ENCODE peak calls at places on chromosomes 6 and 20, in nine cellular contexts. V, D, L, Z, F, C, I, Y and G are unnamed samples.

GRCh38 chr6:133610974-133611373 is 277.9 kb upstream of the TCF21 start:
- DNase-seq in V (peak), D (no peak), L (no peak), Z (no peak), F (no peak), C (no peak), I (no peak), Y (no peak), G (no peak)

GRCh38 chr6:73738367-73739028 is 42.5 kb downstream of the CD109 start:
- DNase-seq in V (peak), D (no peak), L (no peak), Z (no peak), F (no peak), C (no peak), I (no peak), Y (no peak), G (no peak)

GRCh38 chr20:48238326-48238725 is 453.0 kb upstream of the SULF2 start:
- DNase-seq in V (peak), D (no peak), L (no peak), Z (no peak), F (no peak), C (no peak), I (no peak), Y (no peak), G (no peak)

GRCh38 chr20:37295001-37295400 is 5.5 kb downstream of the MANBAL start:
- DNase-seq in V (peak), D (no peak), L (no peak), Z (no peak), F (no peak), C (no peak), I (no peak), Y (no peak), G (no peak)

GRCh38 chr6:119079288-119079809 is 885 bp upstream of the FAM184A start:
- DNase-seq in V (peak), D (no peak), L (no peak), Z (no peak), F (no peak), C (no peak), I (no peak), Y (no peak), G (no peak)

GRCh38 chr6:30323806-30324205 is 2.9 kb upstream of the TRIM39 start:
- DNase-seq in V (no peak), D (no peak), L (no peak), Z (no peak), F (no peak), C (no peak), I (no peak), Y (no peak), G (no peak)

GRCh38 chr6:159819932-159820640 is 20.0 kb downstream of the PNLDC1 start:
- DNase-seq in V (no peak), D (no peak), L (no peak), Z (no peak), F (no peak), C (no peak), I (no peak), Y (peak), G (no peak)

GRCh38 chr6:14984454-14984853 is 261.4 kb upstream of the JARID2 start:
- DNase-seq in V (no peak), D (peak), L (no peak), Z (no peak), F (peak), C (no peak), I (no peak), Y (no peak), G (peak)

GRCh38 chr6:75611702-75612375 is 10.2 kb downstream of the SENP6 start:
- DNase-seq in V (peak), D (no peak), L (no peak), Z (no peak), F (no peak), C (peak), I (no peak), Y (no peak), G (no peak)

GRCh38 chr6:34280216-34280615 is 31.4 kb upstream of the SMIM29 start:
- DNase-seq in V (no peak), D (no peak), L (no peak), Z (no peak), F (no peak), C (no peak), I (no peak), Y (no peak), G (no peak)

GRCh38 chr20:48056218-48056617 is 270.9 kb upstream of the SULF2 start:
- DNase-seq in V (no peak), D (no peak), L (no peak), Z (no peak), F (no peak), C (no peak), I (no peak), Y (no peak), G (no peak)